ENCODE peak calls at places on chromosomes 2 and 18, in five cellular contexts. K is HepG2, M is HCT116, L is K562, U is H1. S is an unnamed sample.

GRCh38 chr2:217981084-217981730 is 21.6 kb downstream of the TNS1 start:
- DNase-seq in U (no peak), L (no peak), M (no peak), K (no peak), S (no peak)

GRCh38 chr2:160583162-160583522 is 89.5 kb upstream of the RBMS1 start:
- DNase-seq in U (no peak), K (no peak), L (no peak), M (no peak), S (no peak)

GRCh38 chr2:108927936-108928659 is 60.9 kb downstream of the EDAR start:
- DNase-seq in K (peak), M (peak), U (no peak), L (peak), S (no peak)

GRCh38 chr2:201363857-201364560 is 6.9 kb upstream of the FLACC1 start:
- DNase-seq in U (no peak), K (peak), L (peak), M (peak), S (peak)

GRCh38 chr2:21452263-21452662 is 328.5 kb downstream of the TDRD15 start:
- DNase-seq in M (no peak), K (no peak), U (no peak), L (no peak), S (no peak)

GRCh38 chr18:39149211-39149806 is 1583.7 kb upstream of the CELF4 start:
- DNase-seq in K (no peak), L (no peak), U (no peak), M (peak), S (no peak)

GRCh38 chr18:7904529-7904928 is 337.4 kb downstream of the PTPRM start:
- DNase-seq in M (no peak), K (no peak), U (no peak), L (no peak), S (no peak)

GRCh38 chr2:1965726-1966125 is 221.4 kb upstream of the PXDN start:
- DNase-seq in L (no peak), K (no peak), M (no peak), U (no peak), S (no peak)

GRCh38 chr2:30664761-30665358 is 142.4 kb downstream of the CAPN13 start:
- DNase-seq in M (peak), U (peak), L (peak), K (peak), S (no peak)

GRCh38 chr2:112812318-112813042 is 24.1 kb downstream of the IL1B start:
- DNase-seq in M (no peak), L (peak), K (no peak), U (no peak), S (no peak)

GRCh38 chr18:57432118-57432517 is 3.1 kb upstream of the ONECUT2 start:
- DNase-seq in L (no peak), U (no peak), K (no peak), M (no peak), S (no peak)

GRCh38 chr2:102033750-102034682 is 42.3 kb downstream of the IL1R2 start:
- DNase-seq in M (no peak), U (no peak), K (peak), L (no peak), S (no peak)

GRCh38 chr2:235747868-235748144 is 254.0 kb downstream of the AGAP1 start:
- DNase-seq in L (no peak), M (no peak), U (no peak), K (no peak), S (no peak)

GRCh38 chr2:104976603-104977120 is 61.2 kb upstream of the MRPS9 start:
- DNase-seq in L (peak), M (peak), U (peak), K (peak), S (peak)

GRCh38 chr2:204795156-204795555 is 249.9 kb downstream of the PARD3B start:
- DNase-seq in K (no peak), M (no peak), U (no peak), L (no peak), S (no peak)

GRCh38 chr2:133844214-133844892 is 276.1 kb upstream of the NCKAP5 start:
- DNase-seq in M (peak), K (peak), L (peak), U (peak), S (peak)

GRCh38 chr18:72674710-72675109 is 130.6 kb upstream of the CBLN2 start:
- DNase-seq in U (no peak), M (no peak), L (no peak), K (no peak), S (peak)

GRCh38 chr2:207014424-207014823 is 75.1 kb downstream of the CPO start:
- DNase-seq in K (no peak), U (no peak), M (no peak), L (no peak), S (no peak)

GRCh38 chr18:54215069-54215468 is 9.4 kb downstream of the MBD2 start:
- DNase-seq in U (no peak), K (no peak), L (no peak), M (no peak), S (no peak)

GRCh38 chr2:60882971-60883753 is 1.8 kb downstream of the REL start:
- DNase-seq in M (no peak), K (no peak), L (peak), U (no peak), S (peak)

DNA sequence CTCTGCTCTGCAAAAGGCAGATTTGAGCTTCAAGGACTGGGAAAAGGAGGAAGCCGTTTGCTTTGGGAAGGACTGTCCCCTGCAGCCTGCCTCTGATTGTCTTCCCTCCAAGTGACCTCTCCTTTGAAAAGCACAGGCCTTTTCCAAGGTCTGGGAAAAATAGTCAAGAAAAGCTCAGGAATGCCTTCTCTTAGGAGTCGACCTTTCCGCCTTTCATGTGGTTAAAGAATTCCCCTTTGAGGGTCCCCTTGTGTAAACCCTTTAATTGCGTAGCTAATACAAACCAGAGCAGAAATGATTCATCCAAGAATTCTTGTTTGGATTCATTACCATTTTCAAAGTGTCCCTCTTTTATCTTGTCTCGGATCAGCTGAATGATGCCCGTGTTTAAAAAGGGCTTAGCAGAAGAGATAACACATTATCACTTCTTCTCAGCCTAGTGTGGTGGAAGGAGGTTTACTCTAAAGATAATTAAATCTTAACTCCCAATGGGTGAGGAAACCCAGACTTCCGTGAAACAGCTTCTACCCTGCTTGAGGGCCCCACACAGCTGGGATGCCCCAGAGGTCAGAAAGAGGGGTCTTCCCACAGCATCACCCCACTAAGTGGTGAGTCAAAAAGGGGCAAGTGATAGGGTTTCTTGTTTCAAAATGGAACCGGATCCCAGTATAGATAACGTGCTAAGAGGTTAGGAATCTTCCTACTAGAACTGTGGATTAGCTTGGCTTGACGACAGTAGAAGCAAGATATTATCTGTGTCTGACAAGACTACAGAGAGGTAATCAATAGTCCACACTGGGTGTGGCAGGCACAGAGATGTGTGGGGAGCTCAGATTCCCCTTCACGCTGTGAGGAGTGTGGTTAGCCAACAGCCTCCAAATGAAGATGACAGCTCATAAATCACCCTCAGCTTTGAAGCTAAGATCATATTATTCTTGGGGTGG is 129.7 kb upstream of the COPS8 start:
- DNase-seq in M (no peak), L (peak), U (no peak), K (peak), S (no peak)
- TF ChIP-seq SP1 in M (no peak), L (no peak), U (no peak), K (no peak), S (no peak)

GRCh38 chr18:159933-160332 is 1.6 kb downstream of the USP14 start:
- DNase-seq in L (no peak), K (no peak), U (no peak), M (no peak), S (no peak)
- H3K9ac ChIP-seq in L (no peak), K (peak), U (no peak), M (no peak), S (no peak)

DNA sequence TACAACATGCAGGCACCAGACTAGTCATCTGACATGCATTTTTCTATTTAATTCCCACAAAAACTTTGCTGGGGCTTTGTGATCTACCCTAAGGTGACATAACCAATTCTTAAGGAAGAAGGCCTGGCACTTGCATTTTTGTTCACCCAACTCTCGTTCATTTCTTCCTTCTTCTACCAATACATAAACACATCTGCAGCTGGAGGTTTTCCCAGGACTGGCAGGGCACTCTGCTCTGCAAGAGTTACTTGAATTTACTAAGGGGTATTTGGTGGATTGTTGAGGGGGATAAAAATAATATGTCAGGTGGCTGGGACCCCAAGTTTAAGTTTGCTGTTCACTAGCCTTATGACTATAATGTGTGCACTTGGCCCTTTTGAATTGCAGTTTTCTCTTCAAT is 111.4 kb upstream of the TRIB2 start:
- DNase-seq in L (no peak), K (no peak), U (no peak), M (no peak), S (no peak)
- TF ChIP-seq SP1 in L (no peak), K (no peak), U (no peak), M (no peak), S (no peak)

GRCh38 chr2:233597522-233597921 is 19.9 kb upstream of the UGT1A8 start:
- DNase-seq in M (no peak), L (no peak), U (no peak), K (no peak), S (no peak)
- H3K9ac ChIP-seq in M (no peak), L (no peak), U (no peak), K (no peak), S (no peak)

GRCh38 chr2:226797989-226798421 is 1.6 kb downstream of the IRS1 start:
- DNase-seq in L (no peak), M (no peak), K (no peak), U (no peak), S (no peak)

GRCh38 chr2:226797289-226797988 is 2.2 kb downstream of the IRS1 start:
- DNase-seq in K (no peak), L (no peak), U (no peak), M (no peak), S (no peak)

GRCh38 chr2:226796012-226796839 is 3.4 kb downstream of the IRS1 start:
- DNase-seq in M (no peak), K (no peak), U (no peak), L (no peak), S (no peak)

GRCh38 chr2:226795281-226796011 is 4.2 kb downstream of the IRS1 start:
- DNase-seq in U (peak), K (no peak), M (no peak), L (no peak), S (no peak)

GRCh38 chr2:226796840-226797288 is 2.8 kb downstream of the IRS1 start:
- DNase-seq in K (no peak), U (no peak), M (no peak), L (no peak), S (no peak)
- TF ChIP-seq SP1 in K (no peak), U (no peak), M (no peak), L (no peak), S (no peak)

GRCh38 chr2:47937677-47938076 is 31.4 kb upstream of the FBXO11 start:
- DNase-seq in U (no peak), K (no peak), L (no peak), M (no peak), S (no peak)

GRCh38 chr2:47946593-47946992 is 40.3 kb upstream of the FBXO11 start:
- DNase-seq in K (no peak), U (no peak), M (no peak), L (no peak), S (no peak)

GRCh38 chr2:47945036-47945781 is 38.9 kb upstream of the FBXO11 start:
- DNase-seq in L (no peak), U (no peak), K (no peak), M (no peak), S (no peak)

DNA sequence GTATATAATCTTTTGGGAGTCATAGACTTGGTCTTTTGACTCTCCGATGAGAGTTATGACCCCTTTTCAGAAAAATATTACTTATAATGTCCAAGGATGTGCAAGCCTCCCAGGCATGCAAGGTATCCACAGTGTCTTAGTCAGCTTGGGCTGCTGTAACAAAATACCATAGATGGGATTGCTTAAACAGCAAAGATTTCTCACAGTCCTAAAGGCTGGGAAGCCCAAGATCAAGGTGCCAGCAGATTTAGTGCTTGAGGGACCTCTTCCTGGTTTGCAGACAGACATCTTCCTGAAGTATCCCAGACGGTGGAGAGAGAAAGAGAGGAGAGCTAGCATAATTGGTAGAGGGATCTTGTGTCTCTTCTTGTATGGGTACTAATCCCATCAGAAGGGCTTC is 35.6 kb upstream of the FBXO11 start:
- DNase-seq in K (no peak), U (no peak), M (no peak), L (no peak), S (no peak)
- H3K9ac ChIP-seq in K (no peak), U (no peak), M (no peak), L (no peak), S (no peak)

DNA sequence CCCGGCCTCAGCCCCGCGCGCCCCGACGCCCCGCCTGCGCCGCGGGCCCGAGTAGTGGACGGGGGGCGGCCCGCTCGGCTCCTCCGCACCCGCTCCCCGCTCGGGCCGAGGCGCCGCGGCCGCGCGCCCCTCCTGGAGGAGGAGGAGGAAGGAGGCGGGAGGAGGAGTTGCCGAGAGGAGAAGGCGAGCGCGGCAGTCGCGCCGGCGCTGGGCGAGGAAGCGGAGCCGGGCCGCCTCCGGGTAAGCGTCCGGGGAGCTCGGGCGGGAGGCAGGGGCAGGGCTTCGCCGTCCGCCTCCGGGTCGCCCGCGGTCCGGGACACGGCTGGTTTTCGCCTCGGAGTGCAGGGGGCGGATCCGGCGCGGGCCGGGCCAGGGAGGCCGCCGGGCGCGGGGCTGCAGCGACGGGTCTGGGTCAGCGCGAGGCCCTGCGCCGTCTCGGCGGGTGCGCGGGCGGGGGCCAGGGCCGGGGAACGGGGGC is at the start of gene SOCS6:
- DNase-seq in U (peak), K (no peak), M (no peak), L (peak), S (no peak)
- TF ChIP-seq SP1 in U (no peak), K (no peak), M (no peak), L (no peak), S (no peak)